ENCODE peak calls at places on chromosome X, in seven cellular contexts. C, Q, V, F, N, D and E are unnamed samples.
A peak's percentile ranks its signal among the peaks of the same experiment; 100 is the strongest.

GRCh38 chrX:153651540-153652079 is 4.6 kb downstream of the DUSP9 start:
- DNase-seq in F (peak; percentile 68), C (no peak), D (no peak), N (no peak), V (no peak), Q (no peak), E (no peak)

GRCh38 chrX:15645266-15645665 is 19.3 kb downstream of the CLTRN start:
- DNase-seq in Q (no peak), V (no peak), N (no peak), C (no peak), F (peak; percentile 44), D (no peak), E (no peak)

GRCh38 chrX:16678689-16679088 is 28.7 kb downstream of the S100G start:
- DNase-seq in N (no peak), V (no peak), F (no peak), D (no peak), Q (no peak), C (no peak), E (no peak)

GRCh38 chrX:71989768-71990167 is 79.1 kb downstream of the NHSL2 start:
- DNase-seq in V (no peak), C (no peak), F (no peak), N (peak; percentile 34), Q (peak; percentile 26), D (peak; percentile 33), E (no peak)

GRCh38 chrX:47690175-47690574 is 31.2 kb upstream of the UXT start:
- DNase-seq in D (no peak), Q (no peak), C (no peak), V (no peak), N (no peak), F (no peak), E (no peak)

GRCh38 chrX:77749695-77750094 is 36.3 kb downstream of the ATRX start:
- DNase-seq in D (no peak), V (no peak), N (no peak), F (no peak), C (no peak), Q (peak; percentile 57), E (no peak)

GRCh38 chrX:132704769-132705168 is 215.9 kb upstream of the MBNL3 start:
- DNase-seq in V (no peak), C (no peak), N (no peak), D (no peak), Q (no peak), F (no peak), E (no peak)

GRCh38 chrX:154800508-154801207 is 4.6 kb downstream of the MPP1 start:
- DNase-seq in D (no peak), C (no peak), F (no peak), N (no peak), Q (no peak), V (no peak), E (no peak)

GRCh38 chrX:152658302-152658701 is 20.6 kb downstream of the GABRQ start:
- DNase-seq in Q (no peak), N (no peak), C (no peak), V (no peak), F (peak; percentile 44), D (no peak), E (no peak)

GRCh38 chrX:56564182-56564885 is 907 bp downstream of the UBQLN2 start:
- DNase-seq in D (no peak), V (no peak), N (no peak), Q (peak; percentile 74), F (peak; percentile 57), C (no peak), E (peak; percentile 34)

GRCh38 chrX:74613350-74614192 is 853 bp downstream of the RLIM start:
- DNase-seq in C (peak; percentile 33), N (peak; percentile 19), F (peak; percentile 45), D (no peak), V (no peak), Q (peak; percentile 39), E (no peak)

GRCh38 chrX:115665122-115665521 is 104.1 kb downstream of the PLS3 start:
- DNase-seq in V (no peak), F (no peak), N (no peak), D (no peak), Q (no peak), C (no peak), E (no peak)

GRCh38 chrX:100194073-100194775 is 215.8 kb downstream of the PCDH19 start:
- DNase-seq in C (no peak), Q (no peak), D (no peak), F (no peak), N (no peak), V (no peak), E (no peak)

GRCh38 chrX:17564689-17565409 is 172.4 kb upstream of the SCML1 start:
- DNase-seq in Q (peak; percentile 57), N (peak; percentile 27), V (no peak), C (peak; percentile 46), D (no peak), F (no peak), E (no peak)

GRCh38 chrX:18992829-18993228 is 8.9 kb upstream of the PHKA2 start:
- DNase-seq in F (no peak), D (no peak), C (no peak), Q (no peak), V (no peak), N (no peak), E (no peak)

GRCh38 chrX:72081605-72082320 is 50.0 kb downstream of the RTL5 start:
- DNase-seq in V (no peak), N (no peak), D (no peak), F (no peak), C (no peak), Q (no peak), E (no peak)

GRCh38 chrX:257681-258289 is 23.4 kb upstream of the PLCXD1 start:
- DNase-seq in N (no peak), C (peak; percentile 36), V (no peak), D (no peak), Q (no peak), F (no peak), E (no peak)

DNA sequence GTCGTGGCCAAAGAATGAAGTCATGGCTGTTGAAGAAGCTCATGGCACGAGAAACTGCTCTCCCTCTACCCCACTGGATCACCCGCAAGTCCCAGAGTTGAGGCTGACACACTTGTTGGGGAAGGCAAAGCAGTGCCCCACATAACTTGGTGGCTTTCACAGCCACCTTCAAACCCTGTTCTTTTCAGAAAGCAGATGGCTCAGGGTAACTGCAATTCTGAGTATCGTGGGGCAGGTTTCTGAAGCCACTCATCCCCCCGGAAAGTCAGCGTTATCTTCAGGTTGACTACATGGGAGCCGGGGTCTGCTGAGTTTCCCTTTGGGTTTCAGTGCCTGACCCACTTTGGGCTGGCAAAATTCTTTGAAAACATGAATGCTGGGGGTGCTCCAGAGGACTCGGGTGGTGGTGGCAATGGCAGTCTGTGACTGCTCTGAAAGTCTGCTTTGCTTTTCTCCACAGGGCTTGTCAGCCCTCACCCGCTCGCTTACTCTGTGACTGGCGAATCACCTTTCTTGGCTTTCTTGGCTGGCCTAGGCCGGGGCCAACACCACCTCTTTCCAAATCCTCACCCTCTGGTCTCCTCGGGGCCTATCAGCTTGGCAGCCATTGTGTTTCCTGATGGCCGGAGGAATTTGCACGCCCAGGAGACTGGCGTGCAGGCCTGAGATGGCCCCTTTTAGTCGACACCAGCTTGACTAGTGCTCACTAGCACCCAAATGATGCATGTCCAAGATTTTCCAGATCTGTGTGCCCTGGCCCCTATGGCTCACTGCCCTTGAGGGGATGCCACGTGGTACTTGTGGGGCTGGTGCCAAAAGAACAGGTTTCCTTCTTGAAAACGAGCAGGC is 7.3 kb downstream of the PPP1R3F start:
- DNase-seq in V (no peak), Q (peak; percentile 3), F (peak; percentile 34), D (no peak), N (no peak), C (no peak), E (no peak)
- H3K27ac ChIP-seq in V (no peak overlapping the region), Q (no peak overlapping the region), F (no peak overlapping the region), D (no peak overlapping the region), N (no peak overlapping the region), C (no peak overlapping the region), E (no peak overlapping the region)

DNA sequence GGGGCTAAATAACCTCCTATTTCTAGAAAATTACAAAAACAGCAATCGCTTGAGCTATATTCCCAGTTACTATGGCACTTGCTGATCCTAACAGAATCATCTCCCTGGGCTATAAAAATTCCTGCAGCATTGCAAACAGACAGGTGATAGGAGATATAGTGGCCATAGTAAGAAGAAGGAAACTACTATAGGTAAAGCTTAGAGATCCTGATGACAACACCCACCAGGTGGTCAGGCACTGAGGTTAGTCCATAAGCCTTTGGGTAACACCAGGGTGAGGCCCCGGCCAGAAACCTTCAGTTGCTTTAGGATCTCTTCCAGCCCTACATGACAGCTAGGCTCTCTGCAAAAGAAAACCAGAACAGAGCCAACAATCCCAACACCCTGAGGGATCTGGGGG is 197.9 kb upstream of the PPP1R2C start:
- DNase-seq in Q (no peak), C (no peak), D (no peak), F (no peak), N (no peak), V (no peak), E (no peak)
- H3K27ac ChIP-seq in Q (no peak overlapping the region), C (no peak overlapping the region), D (no peak overlapping the region), F (no peak overlapping the region), N (no peak overlapping the region), V (no peak overlapping the region), E (no peak overlapping the region)

DNA sequence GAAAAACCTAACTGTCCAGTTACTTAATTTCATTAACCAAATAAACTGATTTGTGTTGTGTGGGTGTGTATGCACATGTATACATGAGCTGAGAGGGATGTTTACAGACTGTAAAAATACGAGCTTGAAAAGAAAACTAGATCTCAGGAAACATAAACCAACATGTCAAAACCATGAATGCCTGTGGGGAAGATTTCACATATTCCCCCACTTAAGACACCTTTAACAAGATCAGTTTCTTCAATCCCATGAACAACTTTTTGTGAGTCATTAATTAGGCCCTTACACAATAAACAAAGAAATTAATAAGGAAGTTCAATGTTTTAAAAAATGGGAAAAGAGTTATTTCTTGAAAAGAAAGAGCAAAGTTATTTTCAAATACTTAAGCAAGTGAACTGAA is 170.8 kb downstream of the ZNF674 start:
- DNase-seq in D (no peak), N (no peak), C (no peak), Q (no peak), V (no peak), F (no peak), E (no peak)
- H3K27ac ChIP-seq in D (no peak overlapping the region), N (no peak overlapping the region), C (no peak overlapping the region), Q (no peak overlapping the region), V (no peak overlapping the region), F (no peak overlapping the region), E (no peak overlapping the region)

GRCh38 chrX:14235004-14235403 is 205.3 kb upstream of the GEMIN8 start:
- DNase-seq in V (no peak), D (no peak), Q (no peak), C (no peak), N (no peak), F (no peak), E (no peak)
- H3K27ac ChIP-seq in V (no peak overlapping the region), D (no peak overlapping the region), Q (no peak overlapping the region), C (no peak overlapping the region), N (no peak overlapping the region), F (no peak overlapping the region), E (no peak overlapping the region)

GRCh38 chrX:120671963-120672362 is 42.1 kb upstream of the C1GALT1C1 start:
- DNase-seq in N (no peak), D (no peak), F (no peak), V (no peak), Q (peak; percentile 55), C (no peak), E (no peak)

GRCh38 chrX:120672389-120672788 is 42.5 kb upstream of the C1GALT1C1 start:
- DNase-seq in Q (peak; percentile 84), V (no peak), F (no peak), D (peak; percentile 22), N (peak; percentile 70), C (no peak), E (no peak)

GRCh38 chrX:120680090-120680489 is 50.2 kb upstream of the C1GALT1C1 start:
- DNase-seq in N (no peak), D (no peak), V (no peak), C (no peak), Q (no peak), F (peak; percentile 30), E (no peak)

GRCh38 chrX:120672841-120673530 is 43.1 kb upstream of the C1GALT1C1 start:
- DNase-seq in F (no peak), C (no peak), N (no peak), Q (no peak), D (no peak), V (no peak), E (no peak)

GRCh38 chrX:120677017-120677652 is 47.3 kb upstream of the C1GALT1C1 start:
- DNase-seq in C (no peak), V (no peak), N (no peak), Q (no peak), D (no peak), F (peak; percentile 2), E (no peak)
- H3K27ac ChIP-seq in C (no peak overlapping the region), V (no peak overlapping the region), N (no peak overlapping the region), Q (no peak overlapping the region), D (no peak overlapping the region), F (no peak overlapping the region), E (no peak overlapping the region)